ENCODE peak calls at places on chromosome 7, in seven cellular contexts. U is CD4-positive, CD25-positive, alpha-beta regulatory T cell; G is SK-N-SH; H is cardiac muscle cell; T is GM23248; F is pancreas; N is A673. E is an unnamed sample.

GRCh38 chr7:106166651-106167342 is 54.7 kb upstream of the SYPL1 start:
- DNase-seq in U (peak), G (peak), H (peak), T (peak), F (peak), N (peak), E (no peak)

GRCh38 chr7:26759108-26759507 is 105.3 kb downstream of the SKAP2 start:
- DNase-seq in U (no peak), G (no peak), H (no peak), T (no peak), F (no peak), N (no peak), E (no peak)

GRCh38 chr7:27782849-27783248 is 42.9 kb downstream of the TAX1BP1 start:
- DNase-seq in U (no peak), G (no peak), H (no peak), T (peak), F (no peak), N (no peak), E (no peak)

GRCh38 chr7:28052933-28053332 is 127.7 kb downstream of the JAZF1 start:
- DNase-seq in U (no peak), G (no peak), H (peak), T (peak), F (no peak), N (no peak), E (no peak)

GRCh38 chr7:128215281-128215680 is 25.8 kb upstream of the LEP start:
- DNase-seq in U (no peak), G (no peak), H (peak), T (peak), F (no peak), N (no peak), E (no peak)

GRCh38 chr7:26153823-26154783 is 2.1 kb downstream of the NFE2L3 start:
- DNase-seq in U (no peak), G (no peak), H (peak), T (no peak), F (no peak), N (no peak), E (no peak)

GRCh38 chr7:98472391-98473002 is 71.6 kb upstream of the BAIAP2L1 start:
- DNase-seq in U (no peak), G (no peak), H (no peak), T (no peak), F (no peak), N (no peak), E (no peak)

GRCh38 chr7:55237156-55237721 is 127.9 kb upstream of the LANCL2 start:
- DNase-seq in U (no peak), G (no peak), H (no peak), T (no peak), F (no peak), N (no peak), E (no peak)

GRCh38 chr7:140078392-140078791 is 15.6 kb upstream of the PARP12 start:
- DNase-seq in U (no peak), G (no peak), H (no peak), T (no peak), F (no peak), N (no peak), E (no peak)

GRCh38 chr7:159122276-159122675 is 22.4 kb downstream of the VIPR2 start:
- DNase-seq in U (no peak), G (no peak), H (no peak), T (no peak), F (no peak), N (no peak), E (no peak)

GRCh38 chr7:47513741-47514241 is 68.1 kb downstream of the TNS3 start:
- DNase-seq in U (no peak), G (no peak), H (peak), T (peak), F (no peak), N (no peak), E (no peak)

GRCh38 chr7:149027560-149028345 is 552 bp downstream of the PDIA4 start:
- DNase-seq in U (no peak), G (peak), H (peak), T (peak), F (no peak), N (peak), E (no peak)

GRCh38 chr7:92650391-92650790 is 60.2 kb upstream of the FAM133B start:
- DNase-seq in U (no peak), G (no peak), H (no peak), T (no peak), F (no peak), N (no peak), E (no peak)

GRCh38 chr7:128497405-128497804 is 20.9 kb downstream of the METTL2B start:
- DNase-seq in U (no peak), G (no peak), H (no peak), T (no peak), F (no peak), N (no peak), E (peak)

GRCh38 chr7:44638611-44639557 is 32.5 kb downstream of the OGDH start:
- DNase-seq in U (peak), G (peak), H (peak), T (peak), F (peak), N (peak), E (peak)

GRCh38 chr7:127252736-127253288 is at the start of gene GRM8:
- DNase-seq in U (peak), G (peak), H (peak), T (peak), F (peak), N (peak), E (peak)

GRCh38 chr7:86876132-86876531 is 183.3 kb downstream of the ELAPOR2 start:
- DNase-seq in U (no peak), G (no peak), H (no peak), T (no peak), F (no peak), N (no peak), E (no peak)

GRCh38 chr7:123070702-123071286 is 75.3 kb upstream of the TAS2R16 start:
- DNase-seq in U (no peak), G (peak), H (peak), T (peak), F (no peak), N (no peak), E (no peak)

GRCh38 chr7:129853661-129854268 is 99.0 kb downstream of the UBE2H start:
- DNase-seq in U (no peak), G (no peak), H (peak), T (peak), F (no peak), N (peak), E (no peak)

GRCh38 chr7:134618756-134619530 is 27.7 kb upstream of the BPGM start:
- DNase-seq in U (no peak), G (no peak), H (peak), T (peak), F (no peak), N (no peak), E (no peak)

GRCh38 chr7:94888995-94889523 is 18.3 kb upstream of the PPP1R9A start:
- DNase-seq in U (no peak), G (no peak), H (no peak), T (no peak), F (no peak), N (no peak), E (no peak)
- H3K27ac ChIP-seq in U (no peak), G (no peak), H (no peak), T (no peak), F (peak), N (no peak), E (no peak)

DNA sequence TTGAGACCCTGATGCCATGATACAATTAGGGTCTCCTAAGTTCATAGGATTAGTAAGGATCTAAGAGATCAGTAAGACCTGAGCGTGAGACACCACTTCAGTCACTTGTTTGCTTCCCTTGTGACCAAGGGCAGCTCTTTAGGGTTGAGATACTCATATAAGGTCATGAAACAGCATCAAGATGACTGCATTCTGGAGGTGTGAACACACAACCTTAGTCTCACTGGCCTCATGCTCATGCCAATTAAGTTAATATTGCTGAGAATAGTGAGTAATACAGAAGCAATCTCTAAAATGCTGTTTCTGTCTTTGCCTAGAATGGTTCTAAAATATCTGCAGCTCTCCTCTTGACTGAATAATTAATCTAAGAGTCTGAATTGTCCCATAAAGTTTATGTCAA is 39.6 kb upstream of the KLHL7 start:
- DNase-seq in U (no peak), G (no peak), H (peak), T (peak), F (no peak), N (no peak), E (no peak)
- H3K27ac ChIP-seq in U (no peak), G (no peak), H (no peak), T (peak), F (no peak), N (no peak), E (no peak)

DNA sequence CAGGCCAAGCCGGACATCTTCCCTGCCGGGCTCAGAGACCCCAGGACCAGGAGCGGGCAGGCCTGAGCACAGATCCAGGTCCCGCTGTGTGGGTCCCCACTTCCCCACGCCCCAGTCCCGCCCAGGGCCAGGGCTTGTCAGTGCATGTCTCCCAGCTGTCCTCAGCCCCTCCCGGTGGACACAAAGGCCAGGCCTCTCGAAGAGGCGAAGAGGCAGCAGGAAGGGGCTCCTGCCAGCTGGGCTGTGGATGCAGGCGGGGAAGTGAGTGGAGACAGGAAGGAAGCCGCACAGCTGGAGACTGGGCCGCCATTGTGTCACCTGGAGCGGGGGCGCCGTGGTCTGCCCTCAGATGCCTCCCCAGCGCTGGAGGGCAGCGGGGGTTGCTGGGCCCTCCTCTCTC is 4.8 kb downstream of the GRIFIN start:
- DNase-seq in U (no peak), G (peak), H (peak), T (no peak), F (no peak), N (peak), E (no peak)
- H3K27ac ChIP-seq in U (no peak), G (no peak), H (no peak), T (no peak), F (no peak), N (peak), E (no peak)

GRCh38 chr7:104963991-104964385 is 50.0 kb upstream of the KMT2E start:
- DNase-seq in U (no peak), G (no peak), H (peak), T (peak), F (no peak), N (no peak), E (no peak)

GRCh38 chr7:104963378-104963990 is 50.5 kb upstream of the KMT2E start:
- DNase-seq in U (no peak), G (no peak), H (no peak), T (no peak), F (no peak), N (no peak), E (no peak)

GRCh38 chr7:104964626-104965236 is 49.3 kb upstream of the KMT2E start:
- DNase-seq in U (no peak), G (no peak), H (no peak), T (no peak), F (no peak), N (no peak), E (no peak)

GRCh38 chr7:104960741-104961479 is 53.1 kb upstream of the KMT2E start:
- DNase-seq in U (no peak), G (no peak), H (peak), T (peak), F (no peak), N (no peak), E (no peak)

GRCh38 chr7:104962781-104963180 is 51.2 kb upstream of the KMT2E start:
- DNase-seq in U (no peak), G (no peak), H (no peak), T (peak), F (no peak), N (no peak), E (no peak)
- H3K27ac ChIP-seq in U (no peak), G (no peak), H (no peak), T (no peak), F (no peak), N (no peak), E (peak)